ENCODE peak calls at places on chromosomes 3 and 15, in seven cellular contexts. One of them, this sample, is unnamed.

GRCh38 chr3:159804726-159805410 is 183.8 kb upstream of the IL12A start:
- DNase-seq in stomach: peak; percentile 58
- DNase-seq in spleen: no peak
- DNase-seq in A673: peak; percentile 90
- DNase-seq in heart right ventricle: no peak
- DNase-seq in Peyer's patch: no peak
- DNase-seq in psoas muscle: peak; percentile 43
- DNase-seq in this sample: peak; percentile 71

GRCh38 chr15:26939398-26939797 is 31.6 kb upstream of the GABRG3 start:
- DNase-seq in stomach: no peak
- DNase-seq in spleen: no peak
- DNase-seq in A673: no peak
- DNase-seq in heart right ventricle: no peak
- DNase-seq in Peyer's patch: no peak
- DNase-seq in psoas muscle: no peak
- DNase-seq in this sample: no peak

GRCh38 chr3:58654466-58654865 is 12.1 kb downstream of the FAM3D start:
- DNase-seq in stomach: no peak
- DNase-seq in spleen: no peak
- DNase-seq in A673: no peak
- DNase-seq in heart right ventricle: no peak
- DNase-seq in Peyer's patch: no peak
- DNase-seq in psoas muscle: no peak
- DNase-seq in this sample: no peak

GRCh38 chr3:196528639-196529233 is 13.6 kb upstream of the SMCO1 start:
- DNase-seq in stomach: peak; percentile 68
- DNase-seq in spleen: peak; percentile 95
- DNase-seq in A673: peak; percentile 83
- DNase-seq in heart right ventricle: peak; percentile 83
- DNase-seq in Peyer's patch: peak; percentile 59
- DNase-seq in psoas muscle: peak; percentile 82
- DNase-seq in this sample: peak; percentile 69

GRCh38 chr3:150635076-150635475 is 32.0 kb downstream of the SELENOT start:
- DNase-seq in stomach: no peak
- DNase-seq in spleen: no peak
- DNase-seq in A673: no peak
- DNase-seq in heart right ventricle: no peak
- DNase-seq in Peyer's patch: no peak
- DNase-seq in psoas muscle: no peak
- DNase-seq in this sample: no peak

GRCh38 chr3:106765342-106765741 is 611.9 kb upstream of the CCDC54 start:
- DNase-seq in stomach: no peak
- DNase-seq in spleen: no peak
- DNase-seq in A673: no peak
- DNase-seq in heart right ventricle: no peak
- DNase-seq in Peyer's patch: no peak
- DNase-seq in psoas muscle: no peak
- DNase-seq in this sample: no peak

GRCh38 chr3:98333989-98334606 is 19.6 kb upstream of the OR5K4 start:
- DNase-seq in stomach: no peak
- DNase-seq in spleen: no peak
- DNase-seq in A673: no peak
- DNase-seq in heart right ventricle: no peak
- DNase-seq in Peyer's patch: no peak
- DNase-seq in psoas muscle: no peak
- DNase-seq in this sample: no peak

GRCh38 chr3:30199096-30199734 is 407.2 kb upstream of the TGFBR2 start:
- DNase-seq in stomach: peak; percentile 74
- DNase-seq in spleen: peak; percentile 89
- DNase-seq in A673: peak; percentile 80
- DNase-seq in heart right ventricle: peak; percentile 77
- DNase-seq in Peyer's patch: peak; percentile 72
- DNase-seq in psoas muscle: peak; percentile 68
- DNase-seq in this sample: peak; percentile 67

GRCh38 chr15:29018406-29018805 is 132.6 kb downstream of the APBA2 start:
- DNase-seq in stomach: peak; percentile 8
- DNase-seq in spleen: no peak
- DNase-seq in A673: no peak
- DNase-seq in heart right ventricle: no peak
- DNase-seq in Peyer's patch: no peak
- DNase-seq in psoas muscle: no peak
- DNase-seq in this sample: no peak

GRCh38 chr3:32414527-32415202 is 23.0 kb downstream of the CMTM7 start:
- DNase-seq in stomach: peak; percentile 39
- DNase-seq in spleen: no peak
- DNase-seq in A673: no peak
- DNase-seq in heart right ventricle: no peak
- DNase-seq in Peyer's patch: peak; percentile 76
- DNase-seq in psoas muscle: no peak
- DNase-seq in this sample: peak; percentile 65

GRCh38 chr3:66397745-66398144 is 103.1 kb downstream of the LRIG1 start:
- DNase-seq in stomach: no peak
- DNase-seq in spleen: no peak
- DNase-seq in A673: peak; percentile 10
- DNase-seq in heart right ventricle: no peak
- DNase-seq in Peyer's patch: no peak
- DNase-seq in psoas muscle: peak; percentile 39
- DNase-seq in this sample: no peak

GRCh38 chr3:146817705-146818104 is 212.6 kb upstream of the PLSCR5 start:
- DNase-seq in stomach: no peak
- DNase-seq in spleen: no peak
- DNase-seq in A673: peak; percentile 86
- DNase-seq in heart right ventricle: no peak
- DNase-seq in Peyer's patch: no peak
- DNase-seq in psoas muscle: no peak
- DNase-seq in this sample: no peak

GRCh38 chr3:126664591-126665214 is 9.8 kb upstream of the TXNRD3 start:
- DNase-seq in stomach: no peak
- DNase-seq in spleen: no peak
- DNase-seq in A673: no peak
- DNase-seq in heart right ventricle: no peak
- DNase-seq in Peyer's patch: no peak
- DNase-seq in psoas muscle: no peak
- DNase-seq in this sample: no peak

GRCh38 chr3:145290010-145290409 is 871.0 kb downstream of the PLOD2 start:
- DNase-seq in stomach: no peak
- DNase-seq in spleen: no peak
- DNase-seq in A673: no peak
- DNase-seq in heart right ventricle: no peak
- DNase-seq in Peyer's patch: no peak
- DNase-seq in psoas muscle: no peak
- DNase-seq in this sample: no peak

GRCh38 chr15:69595009-69595825 is 142.6 kb downstream of the RPLP1 start:
- DNase-seq in stomach: peak; percentile 80
- DNase-seq in spleen: no peak
- DNase-seq in A673: no peak
- DNase-seq in heart right ventricle: peak; percentile 78
- DNase-seq in Peyer's patch: no peak
- DNase-seq in psoas muscle: peak; percentile 68
- DNase-seq in this sample: peak; percentile 75

GRCh38 chr3:111285188-111285547 is 213.6 kb downstream of the NECTIN3 start:
- DNase-seq in stomach: no peak
- DNase-seq in spleen: no peak
- DNase-seq in A673: no peak
- DNase-seq in heart right ventricle: no peak
- DNase-seq in Peyer's patch: no peak
- DNase-seq in psoas muscle: no peak
- DNase-seq in this sample: no peak

GRCh38 chr15:66936115-66936863 is 129.1 kb upstream of the SMAD3 start:
- DNase-seq in stomach: no peak
- DNase-seq in spleen: no peak
- DNase-seq in A673: no peak
- DNase-seq in heart right ventricle: peak; percentile 48
- DNase-seq in Peyer's patch: no peak
- DNase-seq in psoas muscle: peak; percentile 47
- DNase-seq in this sample: no peak

GRCh38 chr15:30042556-30042955 is 40.2 kb upstream of the GOLGA8J start:
- DNase-seq in stomach: no peak
- DNase-seq in spleen: no peak
- DNase-seq in A673: no peak
- DNase-seq in heart right ventricle: no peak
- DNase-seq in Peyer's patch: no peak
- DNase-seq in psoas muscle: no peak
- DNase-seq in this sample: no peak

GRCh38 chr3:170414202-170414663 is 4.4 kb upstream of the CLDN11 start:
- DNase-seq in stomach: no peak
- DNase-seq in spleen: no peak
- DNase-seq in A673: peak; percentile 82
- DNase-seq in heart right ventricle: no peak
- DNase-seq in Peyer's patch: no peak
- DNase-seq in psoas muscle: no peak
- DNase-seq in this sample: no peak

GRCh38 chr3:37465174-37465573 is 290.8 kb upstream of the LRRFIP2 start:
- DNase-seq in stomach: no peak
- DNase-seq in spleen: no peak
- DNase-seq in A673: no peak
- DNase-seq in heart right ventricle: no peak
- DNase-seq in Peyer's patch: no peak
- DNase-seq in psoas muscle: no peak
- DNase-seq in this sample: no peak

GRCh38 chr3:132785292-132785691 is 63.1 kb upstream of the NPHP3 start:
- DNase-seq in stomach: no peak
- DNase-seq in spleen: no peak
- DNase-seq in A673: no peak
- DNase-seq in heart right ventricle: no peak
- DNase-seq in Peyer's patch: no peak
- DNase-seq in psoas muscle: no peak
- DNase-seq in this sample: no peak

GRCh38 chr3:48015451-48016182 is 599 bp downstream of the MAP4 start:
- DNase-seq in stomach: no peak
- DNase-seq in spleen: no peak
- DNase-seq in A673: peak; percentile 34
- DNase-seq in heart right ventricle: no peak
- DNase-seq in Peyer's patch: no peak
- DNase-seq in psoas muscle: no peak
- DNase-seq in this sample: no peak

GRCh38 chr3:58419782-58420512 is 13.7 kb downstream of the PDHB start:
- DNase-seq in stomach: no peak
- DNase-seq in spleen: no peak
- DNase-seq in A673: no peak
- DNase-seq in heart right ventricle: peak; percentile 45
- DNase-seq in Peyer's patch: no peak
- DNase-seq in psoas muscle: peak; percentile 56
- DNase-seq in this sample: no peak

GRCh38 chr3:3552741-3553140 is 246.5 kb upstream of the LRRN1 start:
- DNase-seq in stomach: no peak
- DNase-seq in spleen: no peak
- DNase-seq in A673: no peak
- DNase-seq in heart right ventricle: no peak
- DNase-seq in Peyer's patch: no peak
- DNase-seq in psoas muscle: no peak
- DNase-seq in this sample: no peak

GRCh38 chr3:3553236-3553635 is 246.0 kb upstream of the LRRN1 start:
- DNase-seq in stomach: no peak
- DNase-seq in spleen: no peak
- DNase-seq in A673: no peak
- DNase-seq in heart right ventricle: no peak
- DNase-seq in Peyer's patch: no peak
- DNase-seq in psoas muscle: no peak
- DNase-seq in this sample: no peak

DNA sequence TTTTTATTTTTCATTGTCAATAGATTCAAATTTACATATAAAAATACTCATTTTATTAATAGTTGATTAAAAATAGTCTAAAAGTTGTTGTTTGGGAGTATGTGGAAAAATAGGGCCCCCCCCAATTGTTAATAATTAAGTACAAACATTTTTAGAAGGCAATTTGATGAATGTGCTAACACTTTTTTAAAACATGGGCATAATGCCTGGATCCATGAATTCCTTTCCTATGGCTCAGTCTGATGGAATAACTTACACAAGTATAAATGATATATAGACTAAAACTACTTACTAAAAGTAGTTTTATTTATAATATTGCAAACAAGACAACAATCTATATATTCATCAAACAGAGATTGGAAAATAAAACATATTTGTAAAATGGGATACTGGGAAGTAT is 247.3 kb upstream of the LRRN1 start:
- DNase-seq in stomach: no peak
- DNase-seq in spleen: no peak
- DNase-seq in A673: no peak
- DNase-seq in heart right ventricle: no peak
- DNase-seq in Peyer's patch: no peak
- DNase-seq in psoas muscle: no peak
- DNase-seq in this sample: no peak
- H3K9me3 ChIP-seq in stomach: no peaks in the 10 kb centered on the region
- H3K9me3 ChIP-seq in spleen: no peaks in the 10 kb centered on the region
- H3K9me3 ChIP-seq in A673: peaks cover 22% of the 10 kb centered on the region
- H3K9me3 ChIP-seq in heart right ventricle: no peaks in the 10 kb centered on the region
- H3K9me3 ChIP-seq in Peyer's patch: no peaks in the 10 kb centered on the region
- H3K9me3 ChIP-seq in psoas muscle: peaks cover 9% of the 10 kb centered on the region
- H3K9me3 ChIP-seq in this sample: peaks cover 4% of the 10 kb centered on the region

GRCh38 chr15:57947781-57948180 is 117.7 kb downstream of the ALDH1A2 start:
- DNase-seq in stomach: no peak
- DNase-seq in spleen: no peak
- DNase-seq in A673: no peak
- DNase-seq in heart right ventricle: peak; percentile 36
- DNase-seq in Peyer's patch: no peak
- DNase-seq in psoas muscle: no peak
- DNase-seq in this sample: no peak
- TF ChIP-seq CTCF in stomach: no peak
- TF ChIP-seq CTCF in spleen: no peak
- TF ChIP-seq CTCF in A673: no peak
- TF ChIP-seq CTCF in heart right ventricle: no peak
- TF ChIP-seq CTCF in Peyer's patch: no peak
- TF ChIP-seq CTCF in psoas muscle: no peak
- TF ChIP-seq CTCF in this sample: no peak

DNA sequence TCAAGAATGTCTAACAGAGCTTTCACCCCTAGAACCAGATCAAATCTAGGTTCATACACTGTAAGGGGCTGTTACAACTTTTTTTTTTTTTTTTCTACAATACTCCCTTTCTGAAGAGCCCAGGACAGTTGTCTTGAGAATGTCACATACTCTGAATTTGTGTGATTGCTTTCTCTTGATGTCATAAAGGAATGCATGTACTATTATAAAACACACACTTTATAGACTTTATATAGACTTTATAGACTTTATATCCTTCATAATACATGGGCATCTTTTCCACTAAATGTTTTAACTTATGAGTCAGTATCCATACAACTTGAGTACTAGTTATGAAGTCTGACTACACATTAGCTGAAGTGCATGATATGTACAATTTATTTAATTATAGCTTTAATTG is 26.3 kb downstream of the RFX7 start:
- DNase-seq in stomach: no peak
- DNase-seq in spleen: no peak
- DNase-seq in A673: no peak
- DNase-seq in heart right ventricle: no peak
- DNase-seq in Peyer's patch: no peak
- DNase-seq in psoas muscle: no peak
- DNase-seq in this sample: no peak
- H3K9me3 ChIP-seq in stomach: no peaks in the 10 kb centered on the region
- H3K9me3 ChIP-seq in spleen: no peaks in the 10 kb centered on the region
- H3K9me3 ChIP-seq in A673: peaks cover 9% of the 10 kb centered on the region
- H3K9me3 ChIP-seq in heart right ventricle: no peaks in the 10 kb centered on the region
- H3K9me3 ChIP-seq in Peyer's patch: no peaks in the 10 kb centered on the region
- H3K9me3 ChIP-seq in psoas muscle: peaks cover 12% of the 10 kb centered on the region
- H3K9me3 ChIP-seq in this sample: no peaks in the 10 kb centered on the region

DNA sequence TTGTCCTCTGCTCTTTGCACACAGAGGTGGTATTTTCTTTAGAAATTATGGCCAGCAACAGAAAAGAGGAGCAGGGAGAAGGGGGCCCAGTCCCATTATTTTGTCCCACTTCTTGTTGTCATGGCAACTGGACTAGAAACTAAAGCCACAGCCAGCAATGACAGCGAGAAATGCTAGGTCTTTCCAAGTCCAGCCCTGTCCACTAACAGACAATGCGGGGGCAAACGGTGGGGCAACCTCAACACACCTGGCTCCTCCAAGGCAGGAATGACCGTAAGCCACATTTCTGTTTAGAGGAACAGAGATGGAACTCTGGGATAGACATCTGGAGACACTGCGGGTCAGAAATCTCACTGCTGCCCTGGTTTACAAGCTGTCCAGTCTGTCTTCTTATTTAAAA is 107.3 kb downstream of the RFTN1 start:
- DNase-seq in stomach: no peak
- DNase-seq in spleen: no peak
- DNase-seq in A673: no peak
- DNase-seq in heart right ventricle: no peak
- DNase-seq in Peyer's patch: no peak
- DNase-seq in psoas muscle: no peak
- DNase-seq in this sample: no peak
- TF ChIP-seq CTCF in stomach: no peak
- TF ChIP-seq CTCF in spleen: no peak
- TF ChIP-seq CTCF in A673: no peak
- TF ChIP-seq CTCF in heart right ventricle: no peak
- TF ChIP-seq CTCF in Peyer's patch: no peak
- TF ChIP-seq CTCF in psoas muscle: no peak
- TF ChIP-seq CTCF in this sample: no peak